ENCODE peak calls at places on chromosomes 3 and 15, in ten cellular contexts. M, N, I, A, J, G, H, K, D and L are unnamed samples.

GRCh38 chr3:22977042-22977441 is 226.1 kb upstream of the UBE2E2 start:
- DNase-seq in N (no peak), I (no peak), H (no peak), J (no peak), M (no peak), G (no peak), A (no peak), K (no peak), D (no peak), L (no peak)

GRCh38 chr3:16503191-16503776 is 10.2 kb downstream of the RFTN1 start:
- DNase-seq in A (no peak), M (no peak), H (no peak), N (no peak), I (no peak), G (no peak), K (no peak), J (no peak), D (no peak), L (no peak)

GRCh38 chr3:127822166-127822835 is at the start of gene MGLL:
- DNase-seq in I (peak), J (peak), M (no peak), A (peak), H (peak), D (no peak), N (no peak), G (peak), K (no peak), L (peak)

GRCh38 chr15:77107068-77107467 is 36.2 kb upstream of the TSPAN3 start:
- DNase-seq in J (peak), H (peak), D (no peak), N (no peak), M (no peak), I (no peak), A (peak), K (no peak), G (no peak), L (peak)

GRCh38 chr3:69323941-69324340 is 61.9 kb downstream of the FRMD4B start:
- DNase-seq in D (no peak), N (no peak), J (no peak), K (no peak), M (no peak), A (no peak), G (no peak), H (no peak), I (no peak), L (peak)

GRCh38 chr3:73580343-73580742 is 44.4 kb downstream of the PDZRN3 start:
- DNase-seq in J (no peak), M (no peak), G (no peak), H (no peak), A (peak), I (no peak), N (peak), D (no peak), K (no peak), L (no peak)

GRCh38 chr3:172201136-172201989 is 162.0 kb downstream of the FNDC3B start:
- DNase-seq in N (no peak), I (peak), K (peak), D (no peak), M (no peak), J (peak), A (peak), G (no peak), H (peak), L (no peak)

GRCh38 chr3:53169045-53169831 is 8.2 kb downstream of the PRKCD start:
- DNase-seq in H (peak), G (no peak), M (no peak), A (peak), J (no peak), D (no peak), I (no peak), N (no peak), K (no peak), L (peak)

GRCh38 chr15:68384451-68385239 is 47.3 kb downstream of the ITGA11 start:
- DNase-seq in H (no peak), A (peak), K (no peak), M (peak), D (no peak), N (no peak), I (peak), G (no peak), J (peak), L (no peak)

GRCh38 chr3:183438749-183439148 is 10.3 kb upstream of the MCF2L2 start:
- DNase-seq in A (no peak), D (no peak), J (no peak), K (peak), I (no peak), G (no peak), H (no peak), N (no peak), M (no peak), L (no peak)

GRCh38 chr3:107522510-107523360 is at the start of gene BBX:
- DNase-seq in D (peak), I (peak), M (peak), H (peak), G (peak), A (peak), N (peak), K (peak), J (peak), L (peak)

GRCh38 chr3:8668216-8668615 is 23.6 kb upstream of the SSUH2 start:
- DNase-seq in A (no peak), H (no peak), D (no peak), N (no peak), K (no peak), J (no peak), I (no peak), G (no peak), M (no peak), L (no peak)

GRCh38 chr3:64031540-64032533 is 8.5 kb upstream of the PSMD6 start:
- DNase-seq in H (no peak), J (no peak), A (no peak), M (no peak), I (no peak), D (no peak), K (no peak), G (no peak), N (no peak), L (peak)

GRCh38 chr15:82904574-82904973 is 47.9 kb downstream of the HOMER2 start:
- DNase-seq in H (no peak), I (no peak), J (no peak), A (no peak), M (no peak), K (no peak), G (no peak), D (no peak), N (no peak), L (no peak)

GRCh38 chr3:53045784-53046170 is at the start of gene SFMBT1:
- DNase-seq in J (peak), H (peak), M (peak), D (peak), I (peak), A (peak), G (peak), K (peak), N (peak), L (peak)

GRCh38 chr15:50257924-50258323 is 7.6 kb downstream of the HDC start:
- DNase-seq in K (no peak), H (no peak), J (no peak), N (no peak), D (no peak), A (peak), I (no peak), M (no peak), G (no peak), L (no peak)